ENCODE peak calls at places on chromosomes 6 and 20, in nine cellular contexts. E is activated T-helper 1 cell treated with anti-CD3 and anti-CD28 coated beads, Interleukin-12 subunit alpha, Interleukin-12 subunit beta, Interleukin-2, Interleukin-4 antibody, amounts not matched to agents 30 ng/mL and 10 ng/mL and 1 ng/mL, durations not matched to agents 14 hours and 24 hours and 36 hours; N is SK-N-SH; P is hepatocyte; Y is fibroblast of the aortic adventitia; V is NCI-H2081; H is Caki2; C is GM13976; D is hepatic stellate cell. X is an unnamed sample.

GRCh38 chr6:148316308-148316707 is 26.3 kb upstream of the SASH1 start:
- DNase-seq in D (no peak), Y (no peak), H (no peak), P (no peak), E (no peak), N (no peak), V (peak), C (no peak), X (no peak)

GRCh38 chr6:102438181-102438580 is 1044.7 kb downstream of the GRIK2 start:
- DNase-seq in E (no peak), N (no peak), P (no peak), H (no peak), C (no peak), Y (no peak), D (no peak), V (no peak), X (no peak)

GRCh38 chr20:50399003-50399916 is 110.9 kb upstream of the PTPN1 start:
- DNase-seq in P (peak), N (no peak), C (no peak), H (no peak), Y (no peak), E (no peak), V (no peak), D (no peak), X (no peak)

GRCh38 chr6:21396313-21396712 is 197.2 kb upstream of the SOX4 start:
- DNase-seq in V (no peak), N (no peak), H (no peak), D (peak), P (no peak), Y (peak), E (no peak), C (no peak), X (peak)

GRCh38 chr20:8131598-8132014 is 460 bp upstream of the PLCB1 start:
- DNase-seq in Y (peak), C (no peak), D (no peak), N (no peak), P (no peak), H (no peak), V (no peak), E (no peak), X (no peak)

GRCh38 chr6:36595168-36595818 is 1.1 kb downstream of the SRSF3 start:
- DNase-seq in E (no peak), Y (peak), C (no peak), N (peak), D (no peak), V (peak), P (no peak), H (peak), X (no peak)

GRCh38 chr20:63227260-63227659 is 8.4 kb upstream of the BIRC7 start:
- DNase-seq in V (no peak), H (no peak), E (no peak), D (no peak), P (no peak), Y (no peak), C (no peak), N (no peak), X (no peak)

GRCh38 chr6:169073311-169073710 is 180.3 kb downstream of the THBS2 start:
- DNase-seq in P (no peak), Y (peak), H (peak), C (no peak), E (no peak), D (peak), V (no peak), N (no peak), X (no peak)

GRCh38 chr20:51763965-51764602 is 4.1 kb downstream of the ATP9A start:
- DNase-seq in N (no peak), D (no peak), C (no peak), P (no peak), E (no peak), V (no peak), Y (no peak), H (no peak), X (peak)

GRCh38 chr20:39045676-39046075 is 83.5 kb downstream of the DHX35 start:
- DNase-seq in N (no peak), E (no peak), P (no peak), D (no peak), H (no peak), C (no peak), Y (no peak), V (no peak), X (no peak)

GRCh38 chr6:40912158-40912946 is 126.7 kb downstream of the UNC5CL start:
- DNase-seq in V (peak), N (peak), H (peak), C (peak), P (peak), Y (no peak), E (peak), D (peak), X (no peak)

GRCh38 chr20:4972506-4973251 is 28.6 kb downstream of the SLC23A2 start:
- DNase-seq in D (no peak), P (no peak), V (no peak), C (no peak), N (no peak), H (peak), Y (no peak), E (no peak), X (no peak)

GRCh38 chr20:35743693-35744491 is 1.8 kb upstream of the RBM39 start:
- DNase-seq in V (no peak), C (no peak), P (no peak), Y (no peak), H (peak), N (no peak), E (no peak), D (no peak), X (no peak)

GRCh38 chr20:8974009-8974708 is 94.7 kb upstream of the PLCB4 start:
- DNase-seq in V (no peak), C (no peak), N (no peak), D (no peak), H (no peak), E (no peak), P (no peak), Y (no peak), X (no peak)

GRCh38 chr6:52155791-52156576 is 30.2 kb upstream of the IL17A start:
- DNase-seq in V (no peak), C (no peak), D (no peak), E (no peak), N (no peak), Y (no peak), H (no peak), P (no peak), X (no peak)

GRCh38 chr6:166621114-166621540 is 5.9 kb downstream of the RPS6KA2 start:
- DNase-seq in P (no peak), E (no peak), D (no peak), H (no peak), N (no peak), Y (no peak), V (no peak), C (no peak), X (no peak)

GRCh38 chr6:18362058-18362561 is 25.0 kb upstream of the RNF144B start:
- DNase-seq in C (no peak), E (no peak), H (no peak), V (no peak), P (no peak), Y (peak), N (no peak), D (peak), X (peak)

GRCh38 chr20:43220612-43221011 is 30.9 kb upstream of the PTPRT start:
- DNase-seq in H (peak), N (no peak), C (no peak), E (no peak), Y (peak), P (no peak), D (no peak), V (no peak), X (no peak)